ENCODE peak calls at places on chromosomes 13 and 19, in nine cellular contexts. X, Z, O, C, R, F, S, I and B are unnamed samples.

GRCh38 chr19:18418725-18419194 is 438 bp upstream of the SSBP4 start:
- DNase-seq in X (no peak), Z (no peak), O (peak), C (no peak), R (peak), F (no peak), S (no peak), I (no peak), B (no peak)

GRCh38 chr19:5024282-5024681 is 55.4 kb downstream of the KDM4B start:
- DNase-seq in X (no peak), Z (no peak), O (no peak), C (no peak), R (no peak), F (no peak), S (peak), I (no peak), B (no peak)

GRCh38 chr13:53105881-53106280 is 77.3 kb downstream of the OLFM4 start:
- DNase-seq in X (no peak), Z (no peak), O (no peak), C (no peak), R (no peak), F (no peak), S (no peak), I (no peak), B (no peak)

GRCh38 chr13:49436890-49437289 is 7.0 kb downstream of the CAB39L start:
- DNase-seq in X (no peak), Z (no peak), O (no peak), C (peak), R (no peak), F (no peak), S (peak), I (no peak), B (peak)

GRCh38 chr13:98445340-98446233 is 131.3 kb downstream of the STK24 start:
- DNase-seq in X (peak), Z (peak), O (peak), C (peak), R (peak), F (peak), S (peak), I (peak), B (peak)

GRCh38 chr19:31427857-31428256 is 78.6 kb upstream of the TSHZ3 start:
- DNase-seq in X (no peak), Z (no peak), O (no peak), C (no peak), R (no peak), F (no peak), S (no peak), I (no peak), B (no peak)

GRCh38 chr13:41308241-41308640 is 2.8 kb upstream of the NAA16 start:
- DNase-seq in X (no peak), Z (no peak), O (no peak), C (no peak), R (no peak), F (no peak), S (no peak), I (no peak), B (no peak)

GRCh38 chr13:106182404-106182803 is 353.1 kb downstream of the EFNB2 start:
- DNase-seq in X (no peak), Z (no peak), O (no peak), C (peak), R (no peak), F (no peak), S (no peak), I (no peak), B (no peak)

GRCh38 chr13:43489168-43489730 is 297.5 kb downstream of the ENOX1 start:
- DNase-seq in X (no peak), Z (peak), O (no peak), C (no peak), R (no peak), F (no peak), S (peak), I (no peak), B (no peak)

GRCh38 chr13:101488734-101489133 is 36.3 kb downstream of the ITGBL1 start:
- DNase-seq in X (no peak), Z (no peak), O (no peak), C (no peak), R (no peak), F (no peak), S (no peak), I (no peak), B (no peak)

GRCh38 chr13:59038824-59039223 is 1124.9 kb downstream of the DIAPH3 start:
- DNase-seq in X (no peak), Z (no peak), O (no peak), C (no peak), R (no peak), F (no peak), S (no peak), I (no peak), B (no peak)

GRCh38 chr13:30002577-30002976 is 152.2 kb upstream of the UBL3 start:
- DNase-seq in X (no peak), Z (no peak), O (no peak), C (peak), R (no peak), F (no peak), S (no peak), I (no peak), B (no peak)

GRCh38 chr19:18597809-18598660 is 8.6 kb downstream of the CRLF1 start:
- DNase-seq in X (no peak), Z (no peak), O (no peak), C (no peak), R (no peak), F (no peak), S (no peak), I (no peak), B (no peak)

GRCh38 chr13:32212420-32212819 is 102.7 kb downstream of the ZAR1L start:
- DNase-seq in X (no peak), Z (no peak), O (no peak), C (no peak), R (no peak), F (no peak), S (no peak), I (no peak), B (no peak)

GRCh38 chr13:67134322-67135129 is 95.6 kb downstream of the PCDH9 start:
- DNase-seq in X (peak), Z (no peak), O (no peak), C (no peak), R (no peak), F (no peak), S (no peak), I (no peak), B (no peak)

GRCh38 chr13:110138009-110138699 is 168.8 kb downstream of the COL4A1 start:
- DNase-seq in X (peak), Z (peak), O (peak), C (peak), R (peak), F (no peak), S (peak), I (peak), B (peak)

GRCh38 chr19:41409288-41409687 is 11.7 kb downstream of the BCKDHA start:
- DNase-seq in X (no peak), Z (no peak), O (no peak), C (peak), R (no peak), F (no peak), S (no peak), I (no peak), B (no peak)

GRCh38 chr13:90757127-90757680 is 590.3 kb upstream of the MIR17HG start:
- DNase-seq in X (peak), Z (no peak), O (no peak), C (no peak), R (no peak), F (no peak), S (no peak), I (no peak), B (no peak)

GRCh38 chr19:7928741-7929701 is 3.1 kb upstream of the CTXN1 start:
- DNase-seq in X (no peak), Z (no peak), O (no peak), C (peak), R (no peak), F (no peak), S (peak), I (peak), B (peak)

GRCh38 chr19:32718286-32718685 is 1.3 kb upstream of the TDRD12 start:
- DNase-seq in X (no peak), Z (peak), O (no peak), C (no peak), R (no peak), F (no peak), S (no peak), I (no peak), B (no peak)

GRCh38 chr19:3778899-3779723 is 7.1 kb downstream of the MATK start:
- DNase-seq in X (no peak), Z (no peak), O (no peak), C (no peak), R (no peak), F (no peak), S (no peak), I (no peak), B (no peak)

GRCh38 chr13:113489549-113490495 is 689 bp downstream of the DCUN1D2 start:
- DNase-seq in X (peak), Z (peak), O (no peak), C (peak), R (peak), F (no peak), S (peak), I (peak), B (peak)

GRCh38 chr19:33248954-33249613 is 23.4 kb upstream of the SLC7A10 start:
- DNase-seq in X (no peak), Z (no peak), O (no peak), C (peak), R (no peak), F (no peak), S (no peak), I (no peak), B (no peak)

GRCh38 chr13:26721251-26721939 is 39.2 kb downstream of the GPR12 start:
- DNase-seq in X (no peak), Z (peak), O (peak), C (no peak), R (no peak), F (no peak), S (no peak), I (peak), B (no peak)

GRCh38 chr13:65112123-65113075 is 2117.7 kb downstream of the PCDH9 start:
- DNase-seq in X (no peak), Z (no peak), O (no peak), C (peak), R (no peak), F (no peak), S (no peak), I (no peak), B (no peak)